ENCODE peak calls at places on chromosomes 12 and 14, in six cellular contexts. W is ovary, F is stomach, C is esophagus squamous epithelium, G is uterus, E is testis. B is an unnamed sample.

GRCh38 chr12:116656371-116656770 is 81.5 kb downstream of the SPRING1 start:
- DNase-seq in W (no peak), F (no peak), C (no peak), G (no peak), E (no peak), B (no peak)

GRCh38 chr12:74646831-74647230 is 109.2 kb downstream of the ATXN7L3B start:
- DNase-seq in W (no peak), F (no peak), C (no peak), G (no peak), E (no peak), B (no peak)

GRCh38 chr14:75175677-75176141 is 703 bp downstream of the TMED10 start:
- DNase-seq in W (no peak), F (no peak), C (no peak), G (no peak), E (no peak), B (no peak)

GRCh38 chr14:80231732-80232131 is 20.4 kb upstream of the DIO2 start:
- DNase-seq in W (no peak), F (no peak), C (no peak), G (no peak), E (no peak), B (no peak)

GRCh38 chr12:77031745-77032144 is 33.6 kb downstream of the E2F7 start:
- DNase-seq in W (no peak), F (no peak), C (no peak), G (no peak), E (no peak), B (no peak)

GRCh38 chr14:37985826-37986470 is 221.8 kb upstream of the SSTR1 start:
- DNase-seq in W (no peak), F (peak; percentile 44), C (no peak), G (no peak), E (peak; percentile 53), B (peak; percentile 49)

GRCh38 chr12:106288510-106289195 is 13.9 kb upstream of the TCP11L2 start:
- DNase-seq in W (no peak), F (no peak), C (no peak), G (no peak), E (no peak), B (no peak)

GRCh38 chr12:33245459-33245858 is 194.2 kb downstream of the SYT10 start:
- DNase-seq in W (no peak), F (no peak), C (no peak), G (no peak), E (no peak), B (no peak)

GRCh38 chr12:24902521-24903304 is 46.2 kb downstream of the BCAT1 start:
- DNase-seq in W (no peak), F (no peak), C (no peak), G (no peak), E (no peak), B (peak; percentile 62)

GRCh38 chr14:67241416-67242362 is at the start of gene PALS1:
- DNase-seq in W (no peak), F (no peak), C (no peak), G (no peak), E (peak; percentile 59), B (no peak)

GRCh38 chr14:73467800-73468199 is 9.5 kb upstream of the NUMB start:
- DNase-seq in W (no peak), F (no peak), C (no peak), G (no peak), E (peak; percentile 0), B (no peak)

GRCh38 chr12:108307006-108307405 is 32.1 kb downstream of the CMKLR1 start:
- DNase-seq in W (no peak), F (no peak), C (no peak), G (no peak), E (no peak), B (no peak)

GRCh38 chr12:68771223-68771925 is 25.4 kb downstream of the SLC35E3 start:
- DNase-seq in W (no peak), F (no peak), C (no peak), G (no peak), E (no peak), B (no peak)

GRCh38 chr14:31934767-31935266 is 142.3 kb upstream of the ARHGAP5 start:
- DNase-seq in W (peak; percentile 42), F (no peak), C (no peak), G (no peak), E (peak; percentile 72), B (no peak)

GRCh38 chr14:41830679-41831078 is 224.0 kb downstream of the LRFN5 start:
- DNase-seq in W (no peak), F (no peak), C (no peak), G (peak; percentile 13), E (no peak), B (no peak)

GRCh38 chr12:68805592-68806120 is 2.3 kb upstream of the MDM2 start:
- DNase-seq in W (no peak), F (no peak), C (no peak), G (no peak), E (no peak), B (no peak)

GRCh38 chr12:90896164-90896563 is 58.8 kb downstream of the CCER1 start:
- DNase-seq in W (no peak), F (no peak), C (no peak), G (no peak), E (no peak), B (no peak)

GRCh38 chr12:94806617-94807016 is 156.3 kb upstream of the TMCC3 start:
- DNase-seq in W (no peak), F (no peak), C (no peak), G (no peak), E (no peak), B (no peak)

GRCh38 chr12:123478762-123479161 is 20.8 kb downstream of the SNRNP35 start:
- DNase-seq in W (no peak), F (no peak), C (no peak), G (no peak), E (peak; percentile 73), B (no peak)

GRCh38 chr14:75522224-75522764 is at the start of gene BATF:
- DNase-seq in W (no peak), F (peak; percentile 58), C (no peak), G (no peak), E (no peak), B (no peak)

GRCh38 chr12:48997719-48998496 is 1.3 kb downstream of the DDN start:
- DNase-seq in W (no peak), F (peak; percentile 40), C (no peak), G (no peak), E (no peak), B (no peak)

GRCh38 chr12:48996794-48997718 is 2.1 kb downstream of the DDN start:
- DNase-seq in W (peak; percentile 82), F (peak; percentile 81), C (no peak), G (peak; percentile 69), E (peak; percentile 89), B (peak; percentile 84)

GRCh38 chr12:48998497-48999353 is 450 bp downstream of the DDN start:
- DNase-seq in W (no peak), F (peak; percentile 38), C (no peak), G (no peak), E (no peak), B (peak; percentile 33)

GRCh38 chr12:49000346-49000745 is 1.2 kb upstream of the DDN start:
- DNase-seq in W (no peak), F (no peak), C (no peak), G (no peak), E (no peak), B (no peak)

DNA sequence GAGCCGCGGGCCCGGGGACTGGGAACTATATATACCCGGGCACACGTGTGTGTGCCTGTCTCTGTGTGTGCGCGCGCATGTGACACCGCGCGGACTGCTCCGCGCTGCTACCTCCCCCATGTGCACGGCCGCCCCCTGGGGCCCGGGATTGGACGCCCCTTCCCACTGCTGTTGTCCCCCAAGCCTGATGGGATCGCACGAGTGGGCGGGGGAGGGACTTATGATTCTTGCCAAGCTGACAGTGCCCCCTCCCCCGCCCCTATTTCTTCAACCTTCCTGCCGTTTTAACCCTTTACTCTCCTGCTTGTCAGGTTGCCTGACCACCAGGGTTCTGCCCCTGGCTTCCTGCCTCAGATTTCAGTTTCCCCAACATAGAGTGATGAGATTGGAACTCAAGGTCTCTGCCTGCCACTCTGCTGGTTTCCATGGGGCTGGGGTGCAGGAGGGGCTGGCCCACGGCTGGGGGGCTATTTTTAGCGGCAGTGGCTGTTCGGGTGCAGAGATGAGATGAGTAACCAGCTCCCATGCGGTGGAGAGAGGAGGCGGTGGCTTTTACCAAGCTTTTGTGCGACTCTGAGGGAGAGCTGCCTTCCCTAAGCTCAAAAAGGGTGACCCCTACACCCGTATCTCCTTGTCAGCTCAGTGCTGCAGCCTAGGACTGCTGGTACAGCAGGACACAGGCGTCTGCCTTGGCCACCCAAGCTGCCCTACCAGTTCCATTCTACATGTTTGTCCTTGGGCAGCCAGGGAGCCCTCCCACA is at the start of gene DDN:
- DNase-seq in W (no peak), F (peak; percentile 46), C (no peak), G (no peak), E (no peak), B (no peak)
- TF ChIP-seq CTCF in W (no peak), F (no peak), C (no peak), G (no peak), E (no peak), B (no peak)

DNA sequence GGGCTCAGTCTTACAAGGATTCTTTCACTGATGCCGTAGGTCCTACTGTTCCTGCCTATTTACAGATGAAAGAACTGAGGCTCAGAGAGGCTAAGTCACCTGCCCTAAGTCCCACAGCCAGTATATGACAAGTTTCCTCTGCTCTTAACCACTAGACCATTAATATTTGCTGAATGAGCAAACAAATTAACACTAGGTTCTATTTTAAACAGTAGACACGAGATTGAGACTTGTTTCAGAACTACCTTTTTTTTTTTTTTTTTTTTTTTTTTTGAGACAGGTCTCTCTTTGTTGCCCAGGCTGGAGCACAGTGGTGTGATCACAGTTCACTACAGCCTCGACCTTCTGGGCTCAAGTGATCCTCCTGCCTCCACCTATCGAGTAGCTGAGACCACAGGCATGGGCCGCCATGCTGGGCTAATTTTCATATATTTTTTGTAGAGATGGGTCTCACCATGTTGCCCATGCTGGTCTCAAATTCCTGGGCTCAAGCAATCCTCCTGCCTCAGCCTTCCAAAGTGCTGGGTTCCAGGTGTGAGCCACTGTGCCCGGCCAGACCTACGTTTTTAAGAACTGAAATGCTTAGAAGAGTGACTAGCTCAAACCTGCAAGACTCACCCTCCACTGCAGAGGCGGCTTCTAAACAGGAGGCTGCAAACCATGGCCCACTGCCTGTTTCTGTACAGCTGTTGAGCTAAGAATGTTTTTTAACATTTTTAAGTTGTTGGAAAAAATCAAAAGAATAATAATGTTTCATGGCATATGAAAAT is 12.9 kb downstream of the SYNE3 start:
- DNase-seq in W (no peak), F (no peak), C (no peak), G (no peak), E (no peak), B (no peak)
- TF ChIP-seq POLR2A in W (no peak), F (no peak), C (no peak), G (no peak), E (no peak), B (no peak)

GRCh38 chr12:121652767-121653497 is 16.5 kb downstream of the MORN3 start:
- DNase-seq in W (no peak), F (no peak), C (no peak), G (no peak), E (no peak), B (no peak)
- H3K4me1 ChIP-seq in W (no peaks in the 10 kb centered on the region), F (peaks cover 4% of the 10 kb centered on the region), C (peaks cover 34% of the 10 kb centered on the region), G (no peaks in the 10 kb centered on the region), E (no peaks in the 10 kb centered on the region), B (no peaks in the 10 kb centered on the region)

GRCh38 chr12:41364211-41364610 is 176.1 kb downstream of the PDZRN4 start:
- DNase-seq in W (no peak), F (no peak), C (no peak), G (no peak), E (no peak), B (no peak)

GRCh38 chr12:41362511-41362910 is 174.4 kb downstream of the PDZRN4 start:
- DNase-seq in W (no peak), F (no peak), C (no peak), G (no peak), E (no peak), B (no peak)

GRCh38 chr12:41365653-41366131 is 177.6 kb downstream of the PDZRN4 start:
- DNase-seq in W (no peak), F (no peak), C (no peak), G (no peak), E (no peak), B (no peak)

GRCh38 chr12:41368006-41368405 is 179.9 kb downstream of the PDZRN4 start:
- DNase-seq in W (no peak), F (no peak), C (no peak), G (no peak), E (no peak), B (no peak)
- TF ChIP-seq CTCF in W (no peak), F (no peak), C (no peak), G (no peak), E (peak; percentile 32), B (peak; percentile 11)